ENCODE peak calls at places on chromosomes 4 and X, in seven cellular contexts. One of them, this sample, is unnamed.

GRCh38 chr4:101019941-101020401 is 327.4 kb downstream of the PPP3CA start:
- DNase-seq in testis: no peak
- DNase-seq in heart left ventricle: no peak
- DNase-seq in stomach: no peak
- DNase-seq in spleen: no peak
- DNase-seq in tibial nerve: no peak
- DNase-seq in ovary: no peak
- DNase-seq in this sample: no peak

GRCh38 chr4:89610236-89610635 is 226.7 kb downstream of the SNCA start:
- DNase-seq in testis: no peak
- DNase-seq in heart left ventricle: no peak
- DNase-seq in stomach: no peak
- DNase-seq in spleen: no peak
- DNase-seq in tibial nerve: no peak
- DNase-seq in ovary: no peak
- DNase-seq in this sample: no peak

GRCh38 chr4:73275318-73275654 is 16.7 kb upstream of the ANKRD17 start:
- DNase-seq in testis: no peak
- DNase-seq in heart left ventricle: no peak
- DNase-seq in stomach: no peak
- DNase-seq in spleen: no peak
- DNase-seq in tibial nerve: no peak
- DNase-seq in ovary: no peak
- DNase-seq in this sample: no peak

GRCh38 chr4:104302731-104303130 is 192.0 kb downstream of the CXXC4 start:
- DNase-seq in testis: no peak
- DNase-seq in heart left ventricle: no peak
- DNase-seq in stomach: no peak
- DNase-seq in spleen: no peak
- DNase-seq in tibial nerve: no peak
- DNase-seq in ovary: no peak
- DNase-seq in this sample: no peak

GRCh38 chrX:72111011-72111708 is 20.6 kb downstream of the RTL5 start:
- DNase-seq in testis: no peak
- DNase-seq in heart left ventricle: no peak
- DNase-seq in stomach: no peak
- DNase-seq in spleen: no peak
- DNase-seq in tibial nerve: no peak
- DNase-seq in ovary: no peak
- DNase-seq in this sample: no peak

GRCh38 chrX:82230013-82230412 is 1028.1 kb downstream of the SH3BGRL start:
- DNase-seq in testis: no peak
- DNase-seq in heart left ventricle: no peak
- DNase-seq in stomach: no peak
- DNase-seq in spleen: no peak
- DNase-seq in tibial nerve: no peak
- DNase-seq in ovary: no peak
- DNase-seq in this sample: no peak

GRCh38 chr4:69936566-69936965 is 5.7 kb downstream of the CSN1S1 start:
- DNase-seq in testis: no peak
- DNase-seq in heart left ventricle: no peak
- DNase-seq in stomach: no peak
- DNase-seq in spleen: no peak
- DNase-seq in tibial nerve: no peak
- DNase-seq in ovary: no peak
- DNase-seq in this sample: no peak

GRCh38 chr4:188918787-188919186 is 779.5 kb downstream of the TRIML1 start:
- DNase-seq in testis: no peak
- DNase-seq in heart left ventricle: no peak
- DNase-seq in stomach: no peak
- DNase-seq in spleen: no peak
- DNase-seq in tibial nerve: no peak
- DNase-seq in ovary: no peak
- DNase-seq in this sample: no peak

GRCh38 chrX:103628386-103629290 is at the start of gene TCEAL1:
- DNase-seq in testis: peak
- DNase-seq in heart left ventricle: peak
- DNase-seq in stomach: peak
- DNase-seq in spleen: peak
- DNase-seq in tibial nerve: peak
- DNase-seq in ovary: peak
- DNase-seq in this sample: no peak

GRCh38 chr4:94978904-94979303 is 221.1 kb downstream of the BMPR1B start:
- DNase-seq in testis: no peak
- DNase-seq in heart left ventricle: no peak
- DNase-seq in stomach: no peak
- DNase-seq in spleen: no peak
- DNase-seq in tibial nerve: no peak
- DNase-seq in ovary: no peak
- DNase-seq in this sample: no peak

GRCh38 chr4:185941476-185941875 is 127.5 kb upstream of the TLR3 start:
- DNase-seq in testis: no peak
- DNase-seq in heart left ventricle: no peak
- DNase-seq in stomach: no peak
- DNase-seq in spleen: no peak
- DNase-seq in tibial nerve: no peak
- DNase-seq in ovary: no peak
- DNase-seq in this sample: no peak

GRCh38 chr4:153018716-153019115 is 82.6 kb downstream of the FHDC1 start:
- DNase-seq in testis: no peak
- DNase-seq in heart left ventricle: no peak
- DNase-seq in stomach: no peak
- DNase-seq in spleen: no peak
- DNase-seq in tibial nerve: no peak
- DNase-seq in ovary: no peak
- DNase-seq in this sample: no peak

GRCh38 chrX:29652484-29652883 is 562.9 kb upstream of the MAGEB2 start:
- DNase-seq in testis: no peak
- DNase-seq in heart left ventricle: no peak
- DNase-seq in stomach: no peak
- DNase-seq in spleen: no peak
- DNase-seq in tibial nerve: no peak
- DNase-seq in ovary: no peak
- DNase-seq in this sample: no peak

GRCh38 chrX:13937370-13938052 is 92.2 kb downstream of the GEMIN8 start:
- DNase-seq in testis: no peak
- DNase-seq in heart left ventricle: no peak
- DNase-seq in stomach: no peak
- DNase-seq in spleen: no peak
- DNase-seq in tibial nerve: no peak
- DNase-seq in ovary: no peak
- DNase-seq in this sample: no peak

GRCh38 chrX:131330735-131331134 is 41.6 kb upstream of the IGSF1 start:
- DNase-seq in testis: no peak
- DNase-seq in heart left ventricle: no peak
- DNase-seq in stomach: no peak
- DNase-seq in spleen: no peak
- DNase-seq in tibial nerve: no peak
- DNase-seq in ovary: no peak
- DNase-seq in this sample: no peak

GRCh38 chr4:106869551-106869950 is 166.6 kb downstream of the DKK2 start:
- DNase-seq in testis: no peak
- DNase-seq in heart left ventricle: no peak
- DNase-seq in stomach: no peak
- DNase-seq in spleen: no peak
- DNase-seq in tibial nerve: no peak
- DNase-seq in ovary: no peak
- DNase-seq in this sample: no peak
- TF ChIP-seq POLR2A in testis: no peak
- TF ChIP-seq POLR2A in heart left ventricle: no peak
- TF ChIP-seq POLR2A in stomach: no peak
- TF ChIP-seq POLR2A in spleen: no peak
- TF ChIP-seq POLR2A in tibial nerve: no peak
- TF ChIP-seq POLR2A in ovary: no peak
- TF ChIP-seq POLR2A in this sample: no peak

GRCh38 chr4:77157859-77158486 is 966 bp downstream of the CCNG2 start:
- DNase-seq in testis: peak
- DNase-seq in heart left ventricle: peak
- DNase-seq in stomach: peak
- DNase-seq in spleen: peak
- DNase-seq in tibial nerve: peak
- DNase-seq in ovary: peak
- DNase-seq in this sample: peak

GRCh38 chr4:77155631-77156345 is 1.2 kb upstream of the CCNG2 start:
- DNase-seq in testis: no peak
- DNase-seq in heart left ventricle: no peak
- DNase-seq in stomach: no peak
- DNase-seq in spleen: no peak
- DNase-seq in tibial nerve: no peak
- DNase-seq in ovary: no peak
- DNase-seq in this sample: no peak

GRCh38 chr4:77154761-77155499 is 2.1 kb upstream of the CCNG2 start:
- DNase-seq in testis: no peak
- DNase-seq in heart left ventricle: no peak
- DNase-seq in stomach: no peak
- DNase-seq in spleen: no peak
- DNase-seq in tibial nerve: no peak
- DNase-seq in ovary: no peak
- DNase-seq in this sample: no peak

GRCh38 chr4:77156912-77157858 is at the start of gene CCNG2:
- DNase-seq in testis: peak
- DNase-seq in heart left ventricle: peak
- DNase-seq in stomach: peak
- DNase-seq in spleen: peak
- DNase-seq in tibial nerve: peak
- DNase-seq in ovary: peak
- DNase-seq in this sample: peak

DNA sequence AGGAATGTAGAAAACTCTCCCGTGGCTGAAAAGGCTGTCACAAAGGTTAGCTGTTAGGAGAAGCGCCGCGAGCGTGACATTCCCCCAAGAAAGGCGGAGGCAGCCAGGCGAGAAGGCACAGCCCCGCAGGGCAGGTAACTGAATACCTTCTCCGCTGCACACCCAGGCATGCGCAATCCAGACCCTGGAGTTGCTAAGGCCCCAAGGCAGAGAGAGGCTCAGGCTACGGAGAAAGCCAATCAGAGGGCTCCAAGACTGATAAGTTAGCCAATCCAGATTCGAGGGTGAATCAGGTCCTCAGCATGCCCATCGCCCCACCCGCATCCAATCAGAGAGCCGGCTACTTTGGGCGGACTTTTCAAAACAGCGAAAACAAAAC is 485 bp upstream of the CCNG2 start:
- DNase-seq in testis: peak
- DNase-seq in heart left ventricle: peak
- DNase-seq in stomach: peak
- DNase-seq in spleen: peak
- DNase-seq in tibial nerve: peak
- DNase-seq in ovary: peak
- DNase-seq in this sample: peak
- TF ChIP-seq POLR2A in testis: no peak
- TF ChIP-seq POLR2A in heart left ventricle: no peak
- TF ChIP-seq POLR2A in stomach: no peak
- TF ChIP-seq POLR2A in spleen: no peak
- TF ChIP-seq POLR2A in tibial nerve: peak
- TF ChIP-seq POLR2A in ovary: no peak
- TF ChIP-seq POLR2A in this sample: peak

GRCh38 chrX:3713225-3713936 is at the start of gene PRKX:
- DNase-seq in testis: peak
- DNase-seq in heart left ventricle: peak
- DNase-seq in stomach: peak
- DNase-seq in spleen: peak
- DNase-seq in tibial nerve: no peak
- DNase-seq in ovary: peak
- DNase-seq in this sample: peak
- TF ChIP-seq POLR2A in testis: no peak
- TF ChIP-seq POLR2A in heart left ventricle: no peak
- TF ChIP-seq POLR2A in stomach: no peak
- TF ChIP-seq POLR2A in spleen: no peak
- TF ChIP-seq POLR2A in tibial nerve: peak
- TF ChIP-seq POLR2A in ovary: no peak
- TF ChIP-seq POLR2A in this sample: no peak

DNA sequence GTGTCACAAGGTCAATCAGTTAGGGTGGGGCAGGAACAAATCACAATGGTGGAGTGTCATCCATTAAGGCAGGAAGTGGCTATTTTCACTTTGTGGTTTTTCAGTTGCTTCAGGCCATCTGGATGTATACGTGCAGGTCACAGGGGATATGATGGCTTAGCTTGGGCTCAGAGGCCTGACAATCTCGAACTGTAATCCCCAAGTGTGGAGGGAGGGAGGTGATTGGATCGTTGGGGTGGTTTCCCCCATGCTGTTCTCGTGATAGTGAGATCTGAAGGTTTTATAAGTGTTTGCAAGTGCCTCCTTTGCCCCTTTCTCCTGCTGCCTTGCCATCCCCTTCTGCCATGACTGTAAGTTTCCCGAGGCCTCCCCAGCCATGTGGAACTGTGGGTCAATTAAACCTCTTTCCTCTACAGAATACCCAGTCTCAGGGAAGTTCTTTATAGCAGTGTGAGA is 36.7 kb upstream of the STS start:
- DNase-seq in testis: no peak
- DNase-seq in heart left ventricle: no peak
- DNase-seq in stomach: no peak
- DNase-seq in spleen: no peak
- DNase-seq in tibial nerve: no peak
- DNase-seq in ovary: no peak
- DNase-seq in this sample: no peak
- TF ChIP-seq POLR2A in testis: no peak
- TF ChIP-seq POLR2A in heart left ventricle: no peak
- TF ChIP-seq POLR2A in stomach: no peak
- TF ChIP-seq POLR2A in spleen: no peak
- TF ChIP-seq POLR2A in tibial nerve: no peak
- TF ChIP-seq POLR2A in ovary: no peak
- TF ChIP-seq POLR2A in this sample: peak

GRCh38 chrX:149002320-149002719 is 501.9 kb downstream of the AFF2 start:
- DNase-seq in testis: no peak
- DNase-seq in heart left ventricle: no peak
- DNase-seq in stomach: no peak
- DNase-seq in spleen: no peak
- DNase-seq in tibial nerve: no peak
- DNase-seq in ovary: no peak
- DNase-seq in this sample: no peak

GRCh38 chrX:149010026-149010898 is 494.8 kb downstream of the IDS start:
- DNase-seq in testis: no peak
- DNase-seq in heart left ventricle: no peak
- DNase-seq in stomach: no peak
- DNase-seq in spleen: no peak
- DNase-seq in tibial nerve: no peak
- DNase-seq in ovary: no peak
- DNase-seq in this sample: no peak

GRCh38 chrX:149004936-149005335 is 500.2 kb downstream of the IDS start:
- DNase-seq in testis: no peak
- DNase-seq in heart left ventricle: no peak
- DNase-seq in stomach: no peak
- DNase-seq in spleen: no peak
- DNase-seq in tibial nerve: no peak
- DNase-seq in ovary: no peak
- DNase-seq in this sample: no peak

GRCh38 chrX:149003863-149004660 is 501.0 kb downstream of the IDS start:
- DNase-seq in testis: no peak
- DNase-seq in heart left ventricle: no peak
- DNase-seq in stomach: no peak
- DNase-seq in spleen: no peak
- DNase-seq in tibial nerve: no peak
- DNase-seq in ovary: no peak
- DNase-seq in this sample: no peak

GRCh38 chrX:149006235-149006634 is 498.9 kb downstream of the IDS start:
- DNase-seq in testis: no peak
- DNase-seq in heart left ventricle: no peak
- DNase-seq in stomach: no peak
- DNase-seq in spleen: no peak
- DNase-seq in tibial nerve: no peak
- DNase-seq in ovary: no peak
- DNase-seq in this sample: no peak
- TF ChIP-seq POLR2A in testis: no peak
- TF ChIP-seq POLR2A in heart left ventricle: no peak
- TF ChIP-seq POLR2A in stomach: no peak
- TF ChIP-seq POLR2A in spleen: no peak
- TF ChIP-seq POLR2A in tibial nerve: no peak
- TF ChIP-seq POLR2A in ovary: no peak
- TF ChIP-seq POLR2A in this sample: no peak

This sample was measured in GM12891.